ENCODE peak calls at places on chromosomes 12 and 14, in six cellular contexts. One of them, this sample, is unnamed.

GRCh38 chr12:25496098-25496587 is 56.9 kb downstream of the LMNTD1 start:
- DNase-seq in DMS79 treated with DMSO at 0.1 percent for 48 hours: no peak
- DNase-seq in smooth muscle cell of the brain vasculature: no peak
- DNase-seq in RPMI8226: no peak
- DNase-seq in nucleus accumbens: no peak
- DNase-seq in NCI-H1417: no peak
- DNase-seq in this sample: no peak

GRCh38 chr12:1594045-1594294 is 411 bp downstream of the FBXL14 start:
- DNase-seq in DMS79 treated with DMSO at 0.1 percent for 48 hours: peak; percentile 47
- DNase-seq in smooth muscle cell of the brain vasculature: no peak
- DNase-seq in RPMI8226: peak; percentile 79
- DNase-seq in nucleus accumbens: no peak
- DNase-seq in NCI-H1417: peak; percentile 83
- DNase-seq in this sample: no peak

GRCh38 chr12:115398311-115398781 is 714.4 kb upstream of the TBX3 start:
- DNase-seq in DMS79 treated with DMSO at 0.1 percent for 48 hours: no peak
- DNase-seq in smooth muscle cell of the brain vasculature: no peak
- DNase-seq in RPMI8226: no peak
- DNase-seq in nucleus accumbens: no peak
- DNase-seq in NCI-H1417: peak; percentile 14
- DNase-seq in this sample: no peak

GRCh38 chr14:97299661-97300060 is 502.5 kb downstream of the VRK1 start:
- DNase-seq in DMS79 treated with DMSO at 0.1 percent for 48 hours: no peak
- DNase-seq in smooth muscle cell of the brain vasculature: no peak
- DNase-seq in RPMI8226: no peak
- DNase-seq in nucleus accumbens: no peak
- DNase-seq in NCI-H1417: no peak
- DNase-seq in this sample: no peak

GRCh38 chr12:13135336-13136178 is 32.1 kb upstream of the GSG1 start:
- DNase-seq in DMS79 treated with DMSO at 0.1 percent for 48 hours: peak; percentile 43
- DNase-seq in smooth muscle cell of the brain vasculature: peak; percentile 54
- DNase-seq in RPMI8226: no peak
- DNase-seq in nucleus accumbens: peak; percentile 50
- DNase-seq in NCI-H1417: peak; percentile 58
- DNase-seq in this sample: no peak

GRCh38 chr12:101608301-101609133 is 13.7 kb downstream of the MYBPC1 start:
- DNase-seq in DMS79 treated with DMSO at 0.1 percent for 48 hours: no peak
- DNase-seq in smooth muscle cell of the brain vasculature: no peak
- DNase-seq in RPMI8226: no peak
- DNase-seq in nucleus accumbens: no peak
- DNase-seq in NCI-H1417: peak; percentile 24
- DNase-seq in this sample: no peak

GRCh38 chr14:92557544-92557912 is 43.9 kb downstream of the RIN3 start:
- DNase-seq in DMS79 treated with DMSO at 0.1 percent for 48 hours: no peak
- DNase-seq in smooth muscle cell of the brain vasculature: no peak
- DNase-seq in RPMI8226: no peak
- DNase-seq in nucleus accumbens: no peak
- DNase-seq in NCI-H1417: no peak
- DNase-seq in this sample: no peak

GRCh38 chr14:64714432-64715025 is 10.3 kb downstream of the PLEKHG3 start:
- DNase-seq in DMS79 treated with DMSO at 0.1 percent for 48 hours: no peak
- DNase-seq in smooth muscle cell of the brain vasculature: no peak
- DNase-seq in RPMI8226: no peak
- DNase-seq in nucleus accumbens: no peak
- DNase-seq in NCI-H1417: no peak
- DNase-seq in this sample: no peak

GRCh38 chr14:104968541-104969401 is 9.4 kb downstream of the AHNAK2 start:
- DNase-seq in DMS79 treated with DMSO at 0.1 percent for 48 hours: peak; percentile 77
- DNase-seq in smooth muscle cell of the brain vasculature: no peak
- DNase-seq in RPMI8226: peak; percentile 78
- DNase-seq in nucleus accumbens: no peak
- DNase-seq in NCI-H1417: no peak
- DNase-seq in this sample: no peak

GRCh38 chr12:19529933-19530630 is 90.8 kb downstream of the AEBP2 start:
- DNase-seq in DMS79 treated with DMSO at 0.1 percent for 48 hours: no peak
- DNase-seq in smooth muscle cell of the brain vasculature: no peak
- DNase-seq in RPMI8226: no peak
- DNase-seq in nucleus accumbens: no peak
- DNase-seq in NCI-H1417: no peak
- DNase-seq in this sample: no peak

GRCh38 chr14:78424311-78424710 is 254.1 kb downstream of the NRXN3 start:
- DNase-seq in DMS79 treated with DMSO at 0.1 percent for 48 hours: no peak
- DNase-seq in smooth muscle cell of the brain vasculature: no peak
- DNase-seq in RPMI8226: no peak
- DNase-seq in nucleus accumbens: no peak
- DNase-seq in NCI-H1417: no peak
- DNase-seq in this sample: no peak

GRCh38 chr14:60931206-60931605 is 49.7 kb downstream of the TRMT5 start:
- DNase-seq in DMS79 treated with DMSO at 0.1 percent for 48 hours: no peak
- DNase-seq in smooth muscle cell of the brain vasculature: no peak
- DNase-seq in RPMI8226: no peak
- DNase-seq in nucleus accumbens: no peak
- DNase-seq in NCI-H1417: peak; percentile 83
- DNase-seq in this sample: no peak

GRCh38 chr12:51393676-51394545 is 2.7 kb upstream of the GALNT6 start:
- DNase-seq in DMS79 treated with DMSO at 0.1 percent for 48 hours: no peak
- DNase-seq in smooth muscle cell of the brain vasculature: no peak
- DNase-seq in RPMI8226: no peak
- DNase-seq in nucleus accumbens: no peak
- DNase-seq in NCI-H1417: no peak
- DNase-seq in this sample: no peak

GRCh38 chr12:29879606-29880308 is 96.0 kb upstream of the TMTC1 start:
- DNase-seq in DMS79 treated with DMSO at 0.1 percent for 48 hours: no peak
- DNase-seq in smooth muscle cell of the brain vasculature: no peak
- DNase-seq in RPMI8226: no peak
- DNase-seq in nucleus accumbens: no peak
- DNase-seq in NCI-H1417: no peak
- DNase-seq in this sample: no peak

GRCh38 chr14:53032161-53032803 is 81.4 kb upstream of the FERMT2 start:
- DNase-seq in DMS79 treated with DMSO at 0.1 percent for 48 hours: no peak
- DNase-seq in smooth muscle cell of the brain vasculature: no peak
- DNase-seq in RPMI8226: no peak
- DNase-seq in nucleus accumbens: no peak
- DNase-seq in NCI-H1417: no peak
- DNase-seq in this sample: no peak

GRCh38 chr12:39617887-39618286 is 1.7 kb downstream of the ABCD2 start:
- DNase-seq in DMS79 treated with DMSO at 0.1 percent for 48 hours: no peak
- DNase-seq in smooth muscle cell of the brain vasculature: no peak
- DNase-seq in RPMI8226: peak; percentile 54
- DNase-seq in nucleus accumbens: no peak
- DNase-seq in NCI-H1417: no peak
- DNase-seq in this sample: no peak

GRCh38 chr14:101819251-101819990 is 57.9 kb downstream of the PPP2R5C start:
- DNase-seq in DMS79 treated with DMSO at 0.1 percent for 48 hours: no peak
- DNase-seq in smooth muscle cell of the brain vasculature: no peak
- DNase-seq in RPMI8226: no peak
- DNase-seq in nucleus accumbens: no peak
- DNase-seq in NCI-H1417: no peak
- DNase-seq in this sample: peak; percentile 89

GRCh38 chr14:21022686-21023085 is 2.2 kb downstream of the NDRG2 start:
- DNase-seq in DMS79 treated with DMSO at 0.1 percent for 48 hours: no peak
- DNase-seq in smooth muscle cell of the brain vasculature: no peak
- DNase-seq in RPMI8226: no peak
- DNase-seq in nucleus accumbens: no peak
- DNase-seq in NCI-H1417: no peak
- DNase-seq in this sample: no peak